ENCODE peak calls at places on chromosomes 13 and 19, in seven cellular contexts. O is foreskin fibroblast, S is mammary epithelial cell, J is Calu3, K is cardiac fibroblast, F is HCT116, B is glutamatergic neuron. R is an unnamed sample.

GRCh38 chr13:75222031-75222430 is 259.9 kb downstream of the TBC1D4 start:
- DNase-seq in F (no peak), S (peak; percentile 12), O (peak; percentile 69), B (no peak), K (peak; percentile 76), J (no peak), R (peak; percentile 49)

GRCh38 chr13:57629391-57629804 is 2.1 kb upstream of the PCDH17 start:
- DNase-seq in O (no peak), S (no peak), K (peak; percentile 3), F (no peak), J (no peak), B (no peak), R (no peak)

GRCh38 chr19:55212447-55212846 is 3.1 kb upstream of the PTPRH start:
- DNase-seq in B (peak; percentile 49), O (no peak), F (peak; percentile 72), J (peak; percentile 48), K (no peak), S (no peak), R (peak; percentile 57)

GRCh38 chr13:95509521-95510315 is 42.8 kb upstream of the CLDN10 start:
- DNase-seq in K (no peak), B (no peak), S (peak; percentile 85), O (peak; percentile 50), F (no peak), J (no peak), R (peak; percentile 94)

GRCh38 chr19:50702870-50703829 is 16.5 kb downstream of the SHANK1 start:
- DNase-seq in S (no peak), J (no peak), O (no peak), F (no peak), B (no peak), K (peak; percentile 26), R (no peak)

GRCh38 chr19:50512112-50512998 is 1.4 kb downstream of the ASPDH start:
- DNase-seq in K (no peak), F (no peak), O (no peak), B (no peak), S (no peak), J (no peak), R (no peak)

GRCh38 chr13:34179481-34179880 is 361.5 kb downstream of the RFC3 start:
- DNase-seq in S (no peak), K (no peak), O (no peak), F (no peak), J (no peak), B (no peak), R (no peak)

GRCh38 chr13:45879666-45880065 is 28.1 kb upstream of the SIAH3 start:
- DNase-seq in J (peak; percentile 43), K (no peak), F (peak; percentile 56), S (peak; percentile 60), O (no peak), B (peak; percentile 39), R (peak; percentile 76)

GRCh38 chr13:33016414-33017409 is at the start of gene KL:
- DNase-seq in J (peak; percentile 26), K (no peak), O (no peak), S (no peak), B (peak; percentile 45), F (no peak), R (no peak)

GRCh38 chr13:28505543-28506135 is 10.7 kb upstream of the FLT1 start:
- DNase-seq in B (no peak), F (no peak), O (no peak), S (no peak), K (peak; percentile 13), J (no peak), R (no peak)

GRCh38 chr13:46896346-46897138 is at the start of gene HTR2A:
- DNase-seq in K (peak; percentile 55), O (no peak), J (no peak), B (no peak), F (no peak), S (peak; percentile 8), R (no peak)

GRCh38 chr19:45913874-45914830 is at the start of gene NANOS2:
- DNase-seq in J (no peak), S (no peak), K (peak; percentile 21), B (peak; percentile 66), F (peak; percentile 56), O (no peak), R (no peak)

GRCh38 chr19:19406878-19407639 is 1.6 kb downstream of the GATAD2A start:
- DNase-seq in F (no peak), S (peak; percentile 56), O (peak; percentile 34), K (peak; percentile 61), J (peak; percentile 34), B (no peak), R (peak; percentile 59)

GRCh38 chr19:55319786-55320185 is 5.4 kb downstream of the TMEM150B start:
- DNase-seq in B (peak; percentile 83), J (no peak), K (peak; percentile 61), O (no peak), F (no peak), S (no peak), R (no peak)

GRCh38 chr19:35462476-35462953 is 14.5 kb downstream of the FFAR2 start:
- DNase-seq in F (no peak), B (no peak), S (no peak), O (no peak), J (no peak), K (no peak), R (no peak)

GRCh38 chr19:47357788-47358680 is 8.9 kb downstream of the DHX34 start:
- DNase-seq in S (no peak), B (no peak), F (no peak), O (no peak), K (no peak), J (no peak), R (no peak)

GRCh38 chr13:77285098-77285497 is 41.8 kb downstream of the MYCBP2 start:
- DNase-seq in S (no peak), O (no peak), B (no peak), F (no peak), K (no peak), J (no peak), R (no peak)

GRCh38 chr13:54945978-54946377 is 1917.4 kb downstream of the OLFM4 start:
- DNase-seq in F (no peak), S (no peak), O (no peak), J (no peak), K (no peak), B (no peak), R (no peak)

GRCh38 chr19:31511696-31512095 is 162.5 kb upstream of the TSHZ3 start:
- DNase-seq in O (no peak), S (no peak), F (no peak), K (no peak), J (no peak), B (no peak), R (no peak)

GRCh38 chr13:79548886-79549285 is 67.9 kb downstream of the NDFIP2 start:
- DNase-seq in K (peak; percentile 35), B (no peak), J (no peak), F (no peak), O (no peak), S (peak; percentile 23), R (peak; percentile 45)
- TF ChIP-seq CTCF in K (peak; percentile 36), B (no peak), J (no peak), F (peak; percentile 23), O (peak; percentile 30), S (peak; percentile 48), R (peak; percentile 34)

GRCh38 chr13:99536023-99536422 is 34.8 kb downstream of the TM9SF2 start:
- DNase-seq in J (no peak), B (no peak), O (no peak), S (no peak), K (no peak), F (no peak), R (no peak)
- TF ChIP-seq CTCF in J (no peak), B (no peak), O (no peak), S (no peak), K (no peak), F (no peak), R (no peak)

GRCh38 chr19:12564016-12564664 is 12.9 kb upstream of the ZNF564 start:
- DNase-seq in F (peak; percentile 74), S (peak; percentile 88), K (peak; percentile 91), B (peak; percentile 94), J (peak; percentile 82), O (peak; percentile 84), R (peak; percentile 86)
- TF ChIP-seq CTCF in F (peak; percentile 97), S (peak; percentile 97), K (peak; percentile 97), B (peak; percentile 97), J (peak; percentile 73), O (peak; percentile 97), R (peak; percentile 88)

DNA sequence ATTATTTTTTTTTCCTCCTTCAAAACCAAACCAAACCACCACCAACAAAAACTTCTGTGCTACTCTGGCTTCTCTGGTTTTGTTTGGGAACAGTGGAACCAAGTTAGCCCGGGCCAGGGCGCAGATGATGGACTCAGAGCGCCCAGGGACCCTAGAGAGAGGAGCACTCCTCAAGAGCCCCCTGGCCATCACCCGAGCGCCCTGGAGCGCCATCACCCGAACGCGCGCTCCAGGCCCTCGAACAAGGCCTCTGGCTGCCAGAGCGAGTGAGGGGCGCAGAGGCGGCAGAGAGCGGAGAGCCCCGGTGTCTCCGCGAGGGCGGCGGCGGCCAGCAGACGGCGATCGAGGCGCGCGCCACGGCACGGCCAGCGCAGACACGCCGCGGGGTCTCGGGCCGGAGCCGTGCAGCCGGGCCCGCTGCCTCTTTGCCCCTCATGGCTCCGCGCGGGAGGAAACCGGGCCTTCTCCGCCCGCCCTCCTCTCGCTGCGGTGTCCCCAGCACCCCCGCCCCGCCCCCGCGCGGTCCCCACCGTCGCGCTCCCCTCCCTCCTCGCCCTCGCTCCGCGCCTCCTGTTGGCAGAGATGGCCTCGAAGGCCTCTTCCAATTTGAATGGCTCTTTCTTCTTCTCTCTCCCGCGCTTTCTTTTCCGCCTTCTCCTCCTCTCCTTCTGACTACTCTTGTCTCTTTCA is 4.2 kb upstream of the SOX1 start:
- DNase-seq in J (no peak), S (no peak), B (peak; percentile 85), F (no peak), O (no peak), K (no peak), R (no peak)
- TF ChIP-seq CTCF in J (no peak), S (no peak), B (peak; percentile 82), F (no peak), O (no peak), K (no peak), R (no peak)

GRCh38 chr19:6460099-6460884 is 700 bp upstream of the SLC25A23 start:
- DNase-seq in J (peak; percentile 94), O (peak; percentile 97), B (peak; percentile 99), S (peak; percentile 99), K (peak; percentile 98), F (peak; percentile 97), R (peak; percentile 99)
- TF ChIP-seq CTCF in J (peak; percentile 60), O (peak; percentile 58), B (peak; percentile 78), S (peak; percentile 36), K (peak; percentile 36), F (peak; percentile 48), R (peak; percentile 22)

R was measured in MCF 10A.